ENCODE peak calls at places on chromosomes 12 and 14, in nine cellular contexts. O, M, L, H, E, G, Z, F and I are unnamed samples.

GRCh38 chr14:101876539-101876938 is 87.8 kb upstream of the DYNC1H1 start:
- DNase-seq in O (peak; percentile 42), M (no peak), L (no peak), H (no peak), E (peak; percentile 84), G (no peak), Z (no peak), F (no peak), I (peak; percentile 50)

GRCh38 chr12:58532855-58533608 is 387.3 kb downstream of the LRIG3 start:
- DNase-seq in O (no peak), M (no peak), L (no peak), H (no peak), E (no peak), G (no peak), Z (no peak), F (no peak), I (no peak)

GRCh38 chr14:23861666-23862065 is 91.9 kb upstream of the DHRS4 start:
- DNase-seq in O (no peak), M (peak; percentile 9), L (no peak), H (no peak), E (no peak), G (no peak), Z (no peak), F (no peak), I (no peak)

GRCh38 chr12:63882844-63883243 is 38.3 kb downstream of the SRGAP1 start:
- DNase-seq in O (no peak), M (no peak), L (peak; percentile 58), H (no peak), E (no peak), G (peak; percentile 40), Z (no peak), F (peak; percentile 70), I (no peak)

GRCh38 chr12:4991801-4992200 is 51.9 kb upstream of the KCNA5 start:
- DNase-seq in O (no peak), M (no peak), L (no peak), H (no peak), E (no peak), G (no peak), Z (no peak), F (no peak), I (no peak)

GRCh38 chr12:61848893-61849292 is 411.3 kb upstream of the USP15 start:
- DNase-seq in O (no peak), M (no peak), L (no peak), H (no peak), E (no peak), G (no peak), Z (no peak), F (no peak), I (no peak)

GRCh38 chr12:89344043-89344861 is 8.0 kb downstream of the DUSP6 start:
- DNase-seq in O (no peak), M (no peak), L (no peak), H (no peak), E (no peak), G (no peak), Z (no peak), F (no peak), I (no peak)

GRCh38 chr12:15693233-15693911 is 95.8 kb downstream of the EPS8 start:
- DNase-seq in O (no peak), M (no peak), L (no peak), H (no peak), E (no peak), G (no peak), Z (no peak), F (no peak), I (no peak)

GRCh38 chr14:37246427-37246829 is 48.7 kb downstream of the MIPOL1 start:
- DNase-seq in O (no peak), M (peak; percentile 56), L (peak; percentile 67), H (peak; percentile 25), E (no peak), G (peak; percentile 27), Z (peak; percentile 27), F (peak; percentile 49), I (no peak)